ENCODE peak calls at places on chromosomes 2 and 18, in six cellular contexts. One of them, this sample, is unnamed.

GRCh38 chr2:30427606-30428005 is 19.4 kb upstream of the LCLAT1 start:
- DNase-seq in left lung: no peak
- DNase-seq in activated CD4-positive, alpha-beta T cell treated with anti-CD3 and anti-CD28 coated beads, Interleukin-2, amount 50 U/mL, for 48 hours: no peak
- DNase-seq in T-helper 9 cell: no peak
- DNase-seq in T-helper 1 cell: no peak
- DNase-seq in naive B cell: no peak
- DNase-seq in this sample: no peak

GRCh38 chr18:77136871-77137665 is 4.5 kb upstream of the MBP start:
- DNase-seq in left lung: no peak
- DNase-seq in activated CD4-positive, alpha-beta T cell treated with anti-CD3 and anti-CD28 coated beads, Interleukin-2, amount 50 U/mL, for 48 hours: no peak
- DNase-seq in T-helper 9 cell: no peak
- DNase-seq in T-helper 1 cell: no peak
- DNase-seq in naive B cell: no peak
- DNase-seq in this sample: no peak

GRCh38 chr2:223101340-223102039 is 49.5 kb downstream of the KCNE4 start:
- DNase-seq in left lung: no peak
- DNase-seq in activated CD4-positive, alpha-beta T cell treated with anti-CD3 and anti-CD28 coated beads, Interleukin-2, amount 50 U/mL, for 48 hours: no peak
- DNase-seq in T-helper 9 cell: no peak
- DNase-seq in T-helper 1 cell: no peak
- DNase-seq in naive B cell: no peak
- DNase-seq in this sample: no peak

GRCh38 chr2:223674998-223675609 is 72.9 kb upstream of the SCG2 start:
- DNase-seq in left lung: no peak
- DNase-seq in activated CD4-positive, alpha-beta T cell treated with anti-CD3 and anti-CD28 coated beads, Interleukin-2, amount 50 U/mL, for 48 hours: no peak
- DNase-seq in T-helper 9 cell: no peak
- DNase-seq in T-helper 1 cell: no peak
- DNase-seq in naive B cell: no peak
- DNase-seq in this sample: no peak

GRCh38 chr2:19854596-19855235 is 47.1 kb downstream of the TTC32 start:
- DNase-seq in left lung: no peak
- DNase-seq in activated CD4-positive, alpha-beta T cell treated with anti-CD3 and anti-CD28 coated beads, Interleukin-2, amount 50 U/mL, for 48 hours: no peak
- DNase-seq in T-helper 9 cell: no peak
- DNase-seq in T-helper 1 cell: no peak
- DNase-seq in naive B cell: no peak
- DNase-seq in this sample: no peak

GRCh38 chr2:160376576-160376975 is 117.0 kb downstream of the RBMS1 start:
- DNase-seq in left lung: no peak
- DNase-seq in activated CD4-positive, alpha-beta T cell treated with anti-CD3 and anti-CD28 coated beads, Interleukin-2, amount 50 U/mL, for 48 hours: no peak
- DNase-seq in T-helper 9 cell: no peak
- DNase-seq in T-helper 1 cell: no peak
- DNase-seq in naive B cell: no peak
- DNase-seq in this sample: no peak

GRCh38 chr18:22422909-22423548 is 5.3 kb upstream of the CTAGE1 start:
- DNase-seq in left lung: peak; percentile 47
- DNase-seq in activated CD4-positive, alpha-beta T cell treated with anti-CD3 and anti-CD28 coated beads, Interleukin-2, amount 50 U/mL, for 48 hours: no peak
- DNase-seq in T-helper 9 cell: no peak
- DNase-seq in T-helper 1 cell: no peak
- DNase-seq in naive B cell: no peak
- DNase-seq in this sample: no peak

GRCh38 chr2:182949572-182950189 is 83.2 kb upstream of the FRZB start:
- DNase-seq in left lung: no peak
- DNase-seq in activated CD4-positive, alpha-beta T cell treated with anti-CD3 and anti-CD28 coated beads, Interleukin-2, amount 50 U/mL, for 48 hours: no peak
- DNase-seq in T-helper 9 cell: no peak
- DNase-seq in T-helper 1 cell: no peak
- DNase-seq in naive B cell: no peak
- DNase-seq in this sample: peak; percentile 33

GRCh38 chr2:56199492-56199891 is 15.7 kb downstream of the CCDC85A start:
- DNase-seq in left lung: no peak
- DNase-seq in activated CD4-positive, alpha-beta T cell treated with anti-CD3 and anti-CD28 coated beads, Interleukin-2, amount 50 U/mL, for 48 hours: no peak
- DNase-seq in T-helper 9 cell: no peak
- DNase-seq in T-helper 1 cell: no peak
- DNase-seq in naive B cell: no peak
- DNase-seq in this sample: no peak

GRCh38 chr18:34947711-34948125 is 93.5 kb upstream of the MAPRE2 start:
- DNase-seq in left lung: no peak
- DNase-seq in activated CD4-positive, alpha-beta T cell treated with anti-CD3 and anti-CD28 coated beads, Interleukin-2, amount 50 U/mL, for 48 hours: no peak
- DNase-seq in T-helper 9 cell: no peak
- DNase-seq in T-helper 1 cell: no peak
- DNase-seq in naive B cell: no peak
- DNase-seq in this sample: no peak

GRCh38 chr2:171249689-171250088 is 89.0 kb upstream of the TLK1 start:
- DNase-seq in left lung: no peak
- DNase-seq in activated CD4-positive, alpha-beta T cell treated with anti-CD3 and anti-CD28 coated beads, Interleukin-2, amount 50 U/mL, for 48 hours: no peak
- DNase-seq in T-helper 9 cell: no peak
- DNase-seq in T-helper 1 cell: no peak
- DNase-seq in naive B cell: no peak
- DNase-seq in this sample: no peak

GRCh38 chr18:79727211-79727610 is 47.6 kb downstream of the CTDP1 start:
- DNase-seq in left lung: no peak
- DNase-seq in activated CD4-positive, alpha-beta T cell treated with anti-CD3 and anti-CD28 coated beads, Interleukin-2, amount 50 U/mL, for 48 hours: no peak
- DNase-seq in T-helper 9 cell: no peak
- DNase-seq in T-helper 1 cell: no peak
- DNase-seq in naive B cell: no peak
- DNase-seq in this sample: no peak

GRCh38 chr2:38850045-38850444 is 25.7 kb downstream of the DHX57 start:
- DNase-seq in left lung: no peak
- DNase-seq in activated CD4-positive, alpha-beta T cell treated with anti-CD3 and anti-CD28 coated beads, Interleukin-2, amount 50 U/mL, for 48 hours: no peak
- DNase-seq in T-helper 9 cell: no peak
- DNase-seq in T-helper 1 cell: no peak
- DNase-seq in naive B cell: no peak
- DNase-seq in this sample: no peak

GRCh38 chr2:10814571-10815331 is 2.2 kb upstream of the PDIA6 start:
- DNase-seq in left lung: no peak
- DNase-seq in activated CD4-positive, alpha-beta T cell treated with anti-CD3 and anti-CD28 coated beads, Interleukin-2, amount 50 U/mL, for 48 hours: no peak
- DNase-seq in T-helper 9 cell: no peak
- DNase-seq in T-helper 1 cell: no peak
- DNase-seq in naive B cell: no peak
- DNase-seq in this sample: no peak

This sample was measured in CD8-positive, alpha-beta memory T cell.